ENCODE peak calls at places on chromosomes 3 and 15, in four cellular contexts. Z, T, B and D are unnamed samples.
A peak's percentile ranks its signal among the peaks of the same experiment; 100 is the strongest.

GRCh38 chr3:197499427-197499826 is 56.3 kb downstream of the BDH1 start:
- DNase-seq in B (no peak), T (no peak), Z (no peak), D (peak; percentile 82)

GRCh38 chr15:35115155-35115725 is 30.1 kb upstream of the NANOGP8 start:
- DNase-seq in B (no peak), Z (peak; percentile 5), T (no peak), D (no peak)

GRCh38 chr3:148528024-148528423 is 169.7 kb upstream of the AGTR1 start:
- DNase-seq in T (no peak), B (no peak), Z (no peak), D (no peak)

GRCh38 chr3:184001761-184002160 is 15.9 kb downstream of the ABCC5 start:
- DNase-seq in Z (no peak), B (no peak), T (no peak), D (no peak)

GRCh38 chr3:197007296-197007940 is 22.2 kb downstream of the MELTF start:
- DNase-seq in T (no peak), B (no peak), Z (no peak), D (no peak)

GRCh38 chr3:183158552-183159006 is 4.0 kb downstream of the LAMP3 start:
- DNase-seq in T (no peak), Z (no peak), B (no peak), D (no peak)

GRCh38 chr3:121436641-121437040 is 109.1 kb downstream of the POLQ start:
- DNase-seq in B (no peak), Z (no peak), T (no peak), D (no peak)

GRCh38 chr3:105956311-105956710 is 87.5 kb upstream of the CBLB start:
- DNase-seq in T (no peak), Z (no peak), B (no peak), D (no peak)

GRCh38 chr3:129624347-129625070 is 18.0 kb upstream of the PLXND1 start:
- DNase-seq in T (no peak), Z (no peak), B (no peak), D (no peak)

GRCh38 chr3:139561959-139562676 is 22.6 kb upstream of the RBP1 start:
- DNase-seq in B (no peak), Z (peak; percentile 50), T (no peak), D (peak; percentile 69)

GRCh38 chr3:53749428-53749827 is 96.8 kb downstream of the CHDH start:
- DNase-seq in Z (no peak), B (no peak), T (no peak), D (no peak)

GRCh38 chr15:43214592-43215295 is 6.1 kb downstream of the EPB42 start:
- DNase-seq in B (no peak), T (no peak), Z (peak; percentile 60), D (no peak)

GRCh38 chr3:113222412-113223086 is 11.2 kb downstream of the BOC start:
- DNase-seq in T (no peak), B (no peak), Z (no peak), D (no peak)

GRCh38 chr3:59267021-59267420 is 217.2 kb upstream of the CFAP20DC start:
- DNase-seq in Z (no peak), B (no peak), T (no peak), D (no peak)

GRCh38 chr15:96789999-96790398 is 459.5 kb downstream of the NR2F2 start:
- DNase-seq in T (no peak), B (no peak), Z (no peak), D (no peak)

GRCh38 chr3:118543823-118544222 is 490.8 kb downstream of the IGSF11 start:
- DNase-seq in Z (no peak), B (no peak), T (no peak), D (no peak)

GRCh38 chr3:58173670-58174472 is 36.9 kb downstream of the DNASE1L3 start:
- DNase-seq in Z (peak; percentile 68), B (no peak), T (no peak), D (peak; percentile 42)

GRCh38 chr3:183475019-183475418 is 46.6 kb upstream of the MCF2L2 start:
- DNase-seq in Z (no peak), B (no peak), T (no peak), D (no peak)

GRCh38 chr3:77795013-77795412 is 755.1 kb downstream of the ROBO2 start:
- DNase-seq in T (no peak), B (no peak), Z (no peak), D (no peak)

GRCh38 chr15:82648257-82649103 is 1.3 kb upstream of the CPEB1 start:
- DNase-seq in T (no peak), Z (peak; percentile 30), B (no peak), D (no peak)

GRCh38 chr3:59502806-59503205 is 453.0 kb upstream of the CFAP20DC start:
- DNase-seq in Z (no peak), T (no peak), B (no peak), D (no peak)

GRCh38 chr15:80885180-80885579 is 104.4 kb downstream of the MESD start:
- DNase-seq in B (no peak), T (no peak), Z (no peak), D (no peak)

GRCh38 chr3:183541235-183541655 is 14.3 kb downstream of the KLHL6 start:
- DNase-seq in B (no peak), T (no peak), Z (no peak), D (no peak)

GRCh38 chr3:42277676-42278075 is 11.7 kb upstream of the CCK start:
- DNase-seq in Z (peak; percentile 38), B (no peak), T (no peak), D (no peak)

GRCh38 chr3:152434142-152434541 is 165.4 kb downstream of the MBNL1 start:
- DNase-seq in T (no peak), Z (no peak), B (no peak), D (no peak)

GRCh38 chr15:22888120-22888859 is 49.8 kb downstream of the NIPA2 start:
- DNase-seq in Z (no peak), B (no peak), T (no peak), D (no peak)

GRCh38 chr15:58066042-58066867 is 744 bp upstream of the ALDH1A2 start:
- DNase-seq in B (peak; percentile 48), T (peak; percentile 3), Z (peak; percentile 82), D (peak; percentile 71)

GRCh38 chr3:54577313-54577712 is 350.5 kb downstream of the LRTM1 start:
- DNase-seq in B (no peak), Z (no peak), T (no peak), D (no peak)

GRCh38 chr3:4584537-4585249 is 91.5 kb downstream of the ITPR1 start:
- DNase-seq in T (no peak), Z (no peak), B (no peak), D (peak; percentile 49)

GRCh38 chr15:42085721-42086120 is 8.6 kb downstream of the PLA2G4D start:
- DNase-seq in B (no peak), T (no peak), Z (no peak), D (no peak)

GRCh38 chr3:47890037-47890831 is 87.3 kb downstream of the DHX30 start:
- DNase-seq in Z (no peak), T (no peak), B (peak; percentile 51), D (no peak)

GRCh38 chr3:53837331-53837730 is 8.9 kb downstream of the CHDH start:
- DNase-seq in Z (no peak), B (no peak), T (no peak), D (no peak)

GRCh38 chr3:42780892-42781700 is 8.0 kb upstream of the CCDC13 start:
- DNase-seq in B (peak; percentile 75), T (no peak), Z (peak; percentile 79), D (no peak)

GRCh38 chr3:11228041-11228440 is 44.2 kb upstream of the ATG7 start:
- DNase-seq in B (no peak), Z (no peak), T (no peak), D (no peak)

GRCh38 chr3:11226042-11226370 is 46.2 kb upstream of the ATG7 start:
- DNase-seq in Z (no peak), B (no peak), T (no peak), D (peak; percentile 76)

GRCh38 chr3:11221818-11222217 is 50.4 kb upstream of the ATG7 start:
- DNase-seq in T (no peak), B (no peak), Z (no peak), D (no peak)

GRCh38 chr3:11224010-11224409 is 48.2 kb upstream of the ATG7 start:
- DNase-seq in T (no peak), Z (no peak), B (no peak), D (no peak)

DNA sequence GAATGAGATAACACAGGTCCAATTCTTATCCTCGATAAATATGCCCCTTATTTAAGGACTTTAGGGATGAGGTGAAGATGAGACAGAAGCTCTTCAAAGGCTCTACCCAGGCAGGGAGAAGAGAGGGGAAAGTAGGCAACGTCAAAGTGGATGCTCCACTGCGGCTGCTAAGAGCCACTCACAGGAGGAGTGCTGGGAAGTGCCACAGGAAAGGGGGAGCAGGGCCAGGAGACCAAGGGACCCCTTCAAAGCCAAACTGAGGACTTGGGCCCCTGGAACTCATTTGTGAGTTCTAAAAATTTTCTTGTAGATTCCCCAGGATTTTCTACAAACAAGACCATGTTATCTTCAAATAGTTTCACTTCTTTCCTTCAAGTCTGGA is 47.3 kb upstream of the ATG7 start:
- DNase-seq in Z (no peak), T (no peak), B (no peak), D (no peak)
- H3K27ac ChIP-seq in Z (no peak overlapping the region), T (no peak overlapping the region), B (no peak overlapping the region), D (peak overlapping the region; percentile 94)

DNA sequence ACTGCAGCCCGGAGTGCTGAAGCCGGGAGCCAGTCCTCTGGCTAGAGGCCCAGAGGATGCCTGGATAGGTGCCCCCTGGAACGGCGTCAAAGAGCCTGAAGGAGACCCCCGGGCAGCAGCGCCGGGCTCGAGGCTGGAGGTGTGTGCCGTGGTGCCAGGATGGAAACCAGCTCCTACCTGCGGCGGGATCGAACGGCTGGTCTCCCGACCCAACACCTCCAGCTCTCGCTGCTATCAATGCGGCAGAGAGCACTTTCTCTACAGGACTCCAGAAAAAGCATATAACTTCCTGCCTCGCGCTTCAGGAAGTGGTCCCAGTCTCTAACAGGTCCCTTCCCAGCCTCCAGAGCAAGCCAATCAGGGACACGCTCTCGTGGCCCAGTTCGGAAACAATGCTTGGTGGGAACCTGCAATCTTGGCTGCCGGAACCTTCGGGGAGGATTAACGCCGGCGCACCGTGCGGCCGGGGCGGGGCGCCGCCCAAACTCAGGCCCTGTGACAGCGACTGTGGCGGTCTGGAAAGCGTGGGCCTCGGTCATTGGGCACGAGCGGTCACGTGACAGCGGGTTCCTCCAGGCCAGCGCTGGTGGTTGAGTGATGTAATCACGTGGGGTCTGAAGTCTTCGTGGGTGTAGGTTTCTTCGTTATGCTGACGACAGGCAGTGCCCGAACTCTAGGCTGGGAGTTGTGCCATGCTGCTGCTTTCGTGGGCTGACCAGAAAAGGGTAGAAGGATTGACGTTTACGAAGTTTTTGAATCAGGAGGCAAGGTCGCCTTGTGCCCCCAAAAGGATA is at the start of gene SLC33A1:
- DNase-seq in T (peak; percentile 99), B (peak; percentile 97), Z (peak; percentile 99), D (peak; percentile 100)
- H3K27ac ChIP-seq in T (peak within 1 kb of the TSS; percentile 86), B (peak within 1 kb of the TSS; percentile 68), Z (peak within 1 kb of the TSS; percentile 87), D (peak within 1 kb of the TSS; percentile 89)

GRCh38 chr3:124602986-124603627 is 127.1 kb upstream of the UMPS start:
- DNase-seq in Z (no peak), T (no peak), B (no peak), D (no peak)
- H3K27ac ChIP-seq in Z (peak overlapping the region; percentile 47), T (no peak overlapping the region), B (no peak overlapping the region), D (no peak overlapping the region)

DNA sequence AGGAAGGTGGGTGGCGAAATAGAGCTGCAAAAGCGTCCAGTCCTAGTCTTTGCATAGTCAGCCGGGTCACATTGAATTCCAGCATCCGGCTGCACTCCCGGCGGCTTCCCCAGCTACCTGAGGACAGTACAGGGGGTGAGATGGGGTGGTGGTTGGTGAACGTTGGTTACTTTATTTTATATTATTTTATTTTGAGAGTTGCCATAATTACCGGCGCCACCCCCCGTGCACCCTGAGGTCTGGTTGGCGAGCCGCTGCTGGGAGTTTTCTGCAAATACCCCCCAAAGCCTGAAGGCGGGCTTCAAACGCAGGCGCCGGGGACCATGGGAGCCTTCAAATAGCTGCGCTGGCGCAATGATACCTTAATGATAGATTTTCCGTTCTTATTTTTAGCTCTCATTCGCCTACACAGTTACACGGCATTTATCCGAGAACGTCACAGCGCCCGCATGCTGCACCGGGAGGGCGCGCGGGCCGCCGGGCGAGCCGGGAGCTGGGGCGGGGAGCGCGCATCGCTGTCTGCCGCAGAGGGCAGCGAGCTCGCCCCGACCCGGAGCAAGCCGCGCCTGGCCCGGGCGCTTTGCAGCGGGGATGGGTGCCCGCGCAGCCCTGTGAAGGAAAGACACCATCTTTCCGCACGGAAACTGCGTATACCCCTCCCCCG is 756 bp upstream of the RASGRF1 start:
- DNase-seq in Z (peak; percentile 43), T (no peak), B (peak; percentile 29), D (peak; percentile 32)
- H3K27ac ChIP-seq in Z (no peak overlapping the region), T (no peak overlapping the region), B (no peak overlapping the region), D (no peak overlapping the region)